ENCODE peak calls at places on chromosomes 6 and 20, in five cellular contexts. G is IMR-90, H is PC-3, B is heart right ventricle, Y is HepG2. R is an unnamed sample. For H3K4me1, the result is how much of the 10 kb centered on the place peaks cover.

GRCh38 chr6:56193846-56194245 is 53.5 kb downstream of the COL21A1 start:
- DNase-seq in G (no peak), H (peak), B (no peak), Y (no peak), R (no peak)

GRCh38 chr6:1820165-1820564 is 210.4 kb downstream of the FOXC1 start:
- DNase-seq in G (peak), H (no peak), B (no peak), Y (peak), R (no peak)

GRCh38 chr6:110590821-110591351 is 114.5 kb upstream of the SLC22A16 start:
- DNase-seq in G (peak), H (no peak), B (no peak), Y (no peak), R (no peak)

GRCh38 chr6:86477510-86478166 is 459.7 kb upstream of the HTR1E start:
- DNase-seq in G (no peak), H (no peak), B (no peak), Y (no peak), R (no peak)

GRCh38 chr6:143535189-143535614 is 23.7 kb upstream of the FUCA2 start:
- DNase-seq in G (no peak), H (no peak), B (no peak), Y (peak), R (no peak)

GRCh38 chr6:51260003-51260402 is 441.3 kb downstream of the TFAP2B start:
- DNase-seq in G (no peak), H (no peak), B (no peak), Y (no peak), R (no peak)

GRCh38 chr6:37565267-37566208 is 65.8 kb upstream of the CCDC167 start:
- DNase-seq in G (no peak), H (no peak), B (peak), Y (no peak), R (peak)

GRCh38 chr6:108966855-108967755 is 118.9 kb downstream of the ARMC2 start:
- DNase-seq in G (peak), H (peak), B (peak), Y (peak), R (peak)

GRCh38 chr6:131629656-131630055 is 1.6 kb upstream of the MED23 start:
- DNase-seq in G (no peak), H (peak), B (no peak), Y (no peak), R (peak)

GRCh38 chr20:34713194-34713943 is 9.2 kb downstream of the TP53INP2 start:
- DNase-seq in G (peak), H (peak), B (no peak), Y (peak), R (peak)

GRCh38 chr20:62139636-62140035 is 3.6 kb downstream of the PSMA7 start:
- DNase-seq in G (no peak), H (no peak), B (no peak), Y (no peak), R (no peak)

GRCh38 chr20:24785141-24785924 is 163.7 kb upstream of the CST7 start:
- DNase-seq in G (peak), H (peak), B (no peak), Y (no peak), R (no peak)

GRCh38 chr20:11186301-11187008 is 512.7 kb upstream of the JAG1 start:
- DNase-seq in G (peak), H (peak), B (no peak), Y (no peak), R (no peak)

GRCh38 chr6:108781419-108782110 is 66.7 kb upstream of the ARMC2 start:
- DNase-seq in G (peak), H (no peak), B (no peak), Y (no peak), R (peak)

GRCh38 chr20:4018015-4018748 is 2.8 kb upstream of the RNF24 start:
- DNase-seq in G (no peak), H (peak), B (no peak), Y (no peak), R (no peak)

GRCh38 chr6:57190140-57190539 is 18.0 kb downstream of the BAG2 start:
- DNase-seq in G (peak), H (peak), B (no peak), Y (peak), R (peak)

GRCh38 chr6:142210606-142211005 is 63.5 kb downstream of the VTA1 start:
- DNase-seq in G (peak), H (no peak), B (no peak), Y (no peak), R (no peak)

GRCh38 chr6:166904101-166904746 is 52.1 kb downstream of the RNASET2 start:
- DNase-seq in G (peak), H (peak), B (no peak), Y (no peak), R (peak)

GRCh38 chr6:168221000-168221399 is 98.6 kb downstream of the DACT2 start:
- DNase-seq in G (no peak), H (no peak), B (no peak), Y (no peak), R (no peak)

GRCh38 chr6:7215798-7216231 is 97.2 kb downstream of the SSR1 start:
- DNase-seq in G (no peak), H (no peak), B (no peak), Y (no peak), R (no peak)
- H3K4me1 ChIP-seq in G (under half), H (under half), B (under half), Y (under half), R (half or more)

DNA sequence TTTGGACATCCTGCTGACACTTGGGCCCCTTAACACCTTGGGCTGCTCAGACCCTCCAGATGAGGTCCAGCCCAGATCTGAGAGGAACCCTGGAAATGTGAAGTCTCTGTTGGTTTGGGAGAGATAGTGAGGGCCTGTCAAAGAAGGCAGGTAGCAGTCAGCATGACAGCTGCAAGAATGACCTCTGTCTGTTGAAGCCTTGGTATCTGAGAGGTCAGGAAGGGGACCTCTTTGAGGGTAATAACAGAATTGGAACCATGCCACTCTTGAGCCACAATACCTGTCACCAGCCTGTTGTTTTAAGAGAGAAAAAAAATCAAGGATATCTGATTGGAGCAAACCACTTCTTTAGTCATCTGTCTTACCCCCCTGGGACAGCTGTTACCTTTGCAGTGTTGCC is 4.2 kb downstream of the SYS1 start:
- DNase-seq in G (no peak), H (no peak), B (no peak), Y (no peak), R (no peak)
- H3K4me3 ChIP-seq in G (no peak), H (no peak), B (no peak), Y (no peak), R (no peak)

GRCh38 chr6:42095776-42096541 is 45.6 kb downstream of the TAF8 start:
- DNase-seq in G (no peak), H (no peak), B (no peak), Y (peak), R (no peak)
- TF ChIP-seq CTCF in G (no peak), H (peak), B (peak), Y (peak), R (peak)

GRCh38 chr20:23161968-23162696 is 76.0 kb upstream of the CD93 start:
- DNase-seq in G (no peak), H (peak), B (peak), Y (peak), R (peak)

GRCh38 chr20:23161244-23161875 is 75.2 kb upstream of the CD93 start:
- DNase-seq in G (peak), H (no peak), B (no peak), Y (no peak), R (no peak)

GRCh38 chr20:23163562-23163961 is 77.4 kb upstream of the CD93 start:
- DNase-seq in G (no peak), H (no peak), B (no peak), Y (no peak), R (no peak)

GRCh38 chr20:23164176-23164601 is 78.1 kb upstream of the CD93 start:
- DNase-seq in G (no peak), H (no peak), B (no peak), Y (peak), R (no peak)

DNA sequence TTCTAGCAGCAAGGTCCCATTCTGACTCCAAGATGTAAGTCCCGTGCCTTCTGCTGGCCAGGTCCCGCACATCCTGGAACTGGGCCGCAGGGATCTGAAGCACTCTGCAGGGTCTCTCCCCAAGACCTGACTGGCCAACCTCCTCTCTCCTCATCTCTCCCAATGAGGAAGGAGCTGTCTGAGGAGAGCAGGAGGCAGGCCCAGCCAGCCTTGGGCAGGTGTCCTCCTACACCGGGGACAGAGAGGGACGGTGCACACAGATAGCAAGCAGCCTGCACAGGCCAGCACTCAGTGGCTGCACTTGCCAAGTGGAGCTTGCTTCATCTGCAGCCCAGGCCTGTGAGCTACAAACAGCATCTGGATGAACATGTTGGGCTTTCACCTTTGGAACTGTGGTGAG is 76.8 kb upstream of the CD93 start:
- DNase-seq in G (no peak), H (no peak), B (no peak), Y (no peak), R (no peak)
- H3K4me1 ChIP-seq in G (under half), H (under half), B (under half), Y (under half), R (under half)

GRCh38 chr6:106972500-106972899 is 2.0 kb downstream of the CD24 start:
- DNase-seq in G (no peak), H (peak), B (no peak), Y (no peak), R (no peak)
- H3K4me3 ChIP-seq in G (no peak), H (peak), B (no peak), Y (peak), R (no peak)

DNA sequence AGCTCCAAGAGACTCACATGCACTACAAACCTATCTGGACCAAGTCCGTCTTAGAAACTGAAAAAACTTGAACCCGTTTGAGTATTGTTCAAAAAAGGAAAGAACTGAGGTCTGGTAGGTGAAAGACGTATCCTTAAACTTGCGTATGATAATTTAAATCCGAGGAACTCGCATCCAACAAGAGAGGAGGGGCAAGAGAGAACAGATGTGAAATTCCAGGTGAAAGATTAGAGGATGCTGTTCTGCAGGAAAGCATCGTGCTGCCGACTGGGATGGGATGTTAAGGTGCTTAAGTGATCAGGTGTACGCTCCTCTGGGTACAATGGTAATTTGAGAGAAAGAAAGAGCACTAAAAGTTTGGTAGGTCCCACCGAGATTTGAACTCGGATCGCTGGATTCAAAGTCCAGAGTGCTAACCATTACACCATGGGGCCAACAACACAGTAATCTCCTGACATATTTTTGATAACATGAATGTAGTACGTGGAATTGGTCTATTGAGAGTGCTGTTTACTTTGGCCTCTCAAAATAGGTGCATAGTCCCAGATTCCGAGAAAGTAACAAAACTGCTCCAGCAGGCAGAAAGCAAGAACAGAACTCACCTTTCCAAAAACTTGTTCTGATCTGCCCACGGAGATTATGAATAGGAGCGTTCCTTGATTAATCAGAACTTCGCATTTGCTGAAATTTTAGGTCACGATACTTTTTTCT is 53.5 kb upstream of the BTN3A2 start:
- DNase-seq in G (peak), H (peak), B (no peak), Y (peak), R (peak)
- TF ChIP-seq CTCF in G (no peak), H (no peak), B (no peak), Y (peak), R (no peak)

DNA sequence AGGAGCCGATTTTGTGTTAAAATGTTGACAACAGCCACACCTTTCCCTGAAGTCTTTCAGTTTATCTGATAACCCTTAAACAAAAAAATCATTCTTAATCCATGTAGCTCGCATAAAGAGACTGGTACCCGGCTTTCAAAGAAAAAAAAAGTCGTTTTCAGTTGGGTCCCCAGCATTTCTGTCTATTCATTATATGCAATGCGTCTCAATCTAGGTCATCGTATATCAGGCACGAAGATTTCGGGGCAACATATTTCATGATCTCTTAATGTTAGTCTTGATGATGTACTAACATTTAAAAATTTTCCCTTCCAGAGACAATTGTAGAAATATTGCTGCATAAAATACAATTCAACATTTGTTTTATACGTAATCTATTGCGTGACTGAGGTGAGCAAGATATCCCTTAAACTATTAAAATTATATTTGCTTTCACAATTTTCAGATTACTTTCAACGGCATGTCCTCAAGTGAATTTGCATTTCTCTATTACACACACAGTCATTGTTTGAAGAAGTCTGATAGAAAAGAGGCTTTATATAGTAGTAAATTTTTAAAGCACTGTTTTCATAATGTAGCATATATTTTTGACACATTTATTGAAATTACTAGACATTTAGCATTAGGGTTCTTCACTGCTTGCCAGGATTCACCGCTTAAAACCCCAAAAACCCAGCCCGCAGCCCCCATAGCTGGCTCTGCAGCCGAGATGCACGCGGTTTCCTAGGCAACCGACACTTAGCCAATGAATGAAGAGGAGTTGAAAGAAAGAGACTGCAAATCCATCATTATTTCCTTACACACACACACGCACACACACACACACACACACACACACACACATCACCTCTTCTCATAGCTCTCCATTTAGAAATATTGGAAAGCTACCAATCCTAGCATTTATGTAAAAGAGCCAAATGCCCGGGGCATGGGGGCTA is 3.1 kb upstream of the TUBB2B start:
- DNase-seq in G (peak), H (no peak), B (no peak), Y (no peak), R (peak)
- H3K4me1 ChIP-seq in G (under half), H (under half), B (under half), Y (half or more), R (under half)